ENCODE peak calls at places on chromosomes 3 and 15, in ten cellular contexts. One of them, this sample, is unnamed.

GRCh38 chr3:160660899-160661298 is 16.1 kb upstream of the ARL14 start:
- DNase-seq in activated naive CD4-positive, alpha-beta T cell: no peak
- DNase-seq in chondrocyte: no peak
- DNase-seq in MV-4-11: no peak
- DNase-seq in stimulated activated CD4-positive, alpha-beta T cell treated with anti-CD3 and anti-CD28 coated beads, Interleukin-2, amount 100 ng/mL, for 48 hours: no peak
- DNase-seq in mucosa of gallbladder: no peak
- DNase-seq in cardiac muscle cell: no peak
- DNase-seq in CD8-positive, alpha-beta memory T cell: no peak
- DNase-seq in stimulated activated CD8-positive, alpha-beta memory T cell treated with anti-CD3 and anti-CD28 coated beads, Interleukin-15, amount 100 ng/mL, for 48 hours: no peak
- DNase-seq in MM.1S: no peak
- DNase-seq in this sample: no peak

GRCh38 chr3:186214670-186215069 is 105.8 kb upstream of the ETV5 start:
- DNase-seq in stimulated activated CD4-positive, alpha-beta T cell treated with anti-CD3 and anti-CD28 coated beads, Interleukin-2, amount 100 ng/mL, for 48 hours: no peak
- DNase-seq in MV-4-11: no peak
- DNase-seq in mucosa of gallbladder: no peak
- DNase-seq in CD8-positive, alpha-beta memory T cell: no peak
- DNase-seq in stimulated activated CD8-positive, alpha-beta memory T cell treated with anti-CD3 and anti-CD28 coated beads, Interleukin-15, amount 100 ng/mL, for 48 hours: no peak
- DNase-seq in cardiac muscle cell: no peak
- DNase-seq in chondrocyte: no peak
- DNase-seq in MM.1S: no peak
- DNase-seq in activated naive CD4-positive, alpha-beta T cell: no peak
- DNase-seq in this sample: no peak

GRCh38 chr3:193572426-193572908 is 17.8 kb upstream of the ATP13A4 start:
- DNase-seq in activated naive CD4-positive, alpha-beta T cell: no peak
- DNase-seq in MM.1S: peak; percentile 78
- DNase-seq in CD8-positive, alpha-beta memory T cell: no peak
- DNase-seq in stimulated activated CD4-positive, alpha-beta T cell treated with anti-CD3 and anti-CD28 coated beads, Interleukin-2, amount 100 ng/mL, for 48 hours: peak; percentile 27
- DNase-seq in cardiac muscle cell: peak; percentile 82
- DNase-seq in chondrocyte: no peak
- DNase-seq in MV-4-11: peak; percentile 44
- DNase-seq in mucosa of gallbladder: peak; percentile 56
- DNase-seq in stimulated activated CD8-positive, alpha-beta memory T cell treated with anti-CD3 and anti-CD28 coated beads, Interleukin-15, amount 100 ng/mL, for 48 hours: no peak
- DNase-seq in this sample: no peak

GRCh38 chr3:33104803-33105202 is 7.9 kb upstream of the GLB1 start:
- DNase-seq in MV-4-11: no peak
- DNase-seq in chondrocyte: no peak
- DNase-seq in cardiac muscle cell: no peak
- DNase-seq in MM.1S: no peak
- DNase-seq in activated naive CD4-positive, alpha-beta T cell: no peak
- DNase-seq in stimulated activated CD8-positive, alpha-beta memory T cell treated with anti-CD3 and anti-CD28 coated beads, Interleukin-15, amount 100 ng/mL, for 48 hours: no peak
- DNase-seq in stimulated activated CD4-positive, alpha-beta T cell treated with anti-CD3 and anti-CD28 coated beads, Interleukin-2, amount 100 ng/mL, for 48 hours: no peak
- DNase-seq in mucosa of gallbladder: no peak
- DNase-seq in CD8-positive, alpha-beta memory T cell: no peak
- DNase-seq in this sample: no peak

GRCh38 chr15:93997071-93997658 is 234.2 kb upstream of the MCTP2 start:
- DNase-seq in activated naive CD4-positive, alpha-beta T cell: no peak
- DNase-seq in MV-4-11: no peak
- DNase-seq in stimulated activated CD4-positive, alpha-beta T cell treated with anti-CD3 and anti-CD28 coated beads, Interleukin-2, amount 100 ng/mL, for 48 hours: no peak
- DNase-seq in stimulated activated CD8-positive, alpha-beta memory T cell treated with anti-CD3 and anti-CD28 coated beads, Interleukin-15, amount 100 ng/mL, for 48 hours: no peak
- DNase-seq in chondrocyte: no peak
- DNase-seq in cardiac muscle cell: peak; percentile 34
- DNase-seq in mucosa of gallbladder: no peak
- DNase-seq in CD8-positive, alpha-beta memory T cell: no peak
- DNase-seq in MM.1S: no peak
- DNase-seq in this sample: no peak

GRCh38 chr3:157752952-157753351 is 249.7 kb upstream of the VEPH1 start:
- DNase-seq in cardiac muscle cell: no peak
- DNase-seq in CD8-positive, alpha-beta memory T cell: no peak
- DNase-seq in MV-4-11: no peak
- DNase-seq in MM.1S: no peak
- DNase-seq in activated naive CD4-positive, alpha-beta T cell: no peak
- DNase-seq in mucosa of gallbladder: no peak
- DNase-seq in stimulated activated CD4-positive, alpha-beta T cell treated with anti-CD3 and anti-CD28 coated beads, Interleukin-2, amount 100 ng/mL, for 48 hours: no peak
- DNase-seq in chondrocyte: no peak
- DNase-seq in stimulated activated CD8-positive, alpha-beta memory T cell treated with anti-CD3 and anti-CD28 coated beads, Interleukin-15, amount 100 ng/mL, for 48 hours: no peak
- DNase-seq in this sample: no peak

GRCh38 chr15:57153140-57153539 is 223.2 kb upstream of the CGNL1 start:
- DNase-seq in CD8-positive, alpha-beta memory T cell: no peak
- DNase-seq in chondrocyte: no peak
- DNase-seq in cardiac muscle cell: no peak
- DNase-seq in MM.1S: no peak
- DNase-seq in stimulated activated CD8-positive, alpha-beta memory T cell treated with anti-CD3 and anti-CD28 coated beads, Interleukin-15, amount 100 ng/mL, for 48 hours: no peak
- DNase-seq in activated naive CD4-positive, alpha-beta T cell: no peak
- DNase-seq in MV-4-11: peak; percentile 72
- DNase-seq in stimulated activated CD4-positive, alpha-beta T cell treated with anti-CD3 and anti-CD28 coated beads, Interleukin-2, amount 100 ng/mL, for 48 hours: no peak
- DNase-seq in mucosa of gallbladder: no peak
- DNase-seq in this sample: no peak

GRCh38 chr3:133699467-133699866 is 37.7 kb upstream of the TOPBP1 start:
- DNase-seq in stimulated activated CD8-positive, alpha-beta memory T cell treated with anti-CD3 and anti-CD28 coated beads, Interleukin-15, amount 100 ng/mL, for 48 hours: no peak
- DNase-seq in activated naive CD4-positive, alpha-beta T cell: no peak
- DNase-seq in chondrocyte: no peak
- DNase-seq in mucosa of gallbladder: no peak
- DNase-seq in MV-4-11: no peak
- DNase-seq in stimulated activated CD4-positive, alpha-beta T cell treated with anti-CD3 and anti-CD28 coated beads, Interleukin-2, amount 100 ng/mL, for 48 hours: no peak
- DNase-seq in MM.1S: no peak
- DNase-seq in CD8-positive, alpha-beta memory T cell: no peak
- DNase-seq in cardiac muscle cell: no peak
- DNase-seq in this sample: no peak

GRCh38 chr15:67026171-67026967 is 39.0 kb upstream of the SMAD3 start:
- DNase-seq in activated naive CD4-positive, alpha-beta T cell: no peak
- DNase-seq in MM.1S: no peak
- DNase-seq in stimulated activated CD4-positive, alpha-beta T cell treated with anti-CD3 and anti-CD28 coated beads, Interleukin-2, amount 100 ng/mL, for 48 hours: no peak
- DNase-seq in cardiac muscle cell: no peak
- DNase-seq in chondrocyte: no peak
- DNase-seq in CD8-positive, alpha-beta memory T cell: no peak
- DNase-seq in stimulated activated CD8-positive, alpha-beta memory T cell treated with anti-CD3 and anti-CD28 coated beads, Interleukin-15, amount 100 ng/mL, for 48 hours: no peak
- DNase-seq in MV-4-11: peak; percentile 63
- DNase-seq in mucosa of gallbladder: no peak
- DNase-seq in this sample: no peak

GRCh38 chr3:77370413-77370812 is 330.5 kb downstream of the ROBO2 start:
- DNase-seq in mucosa of gallbladder: no peak
- DNase-seq in activated naive CD4-positive, alpha-beta T cell: no peak
- DNase-seq in MM.1S: no peak
- DNase-seq in chondrocyte: no peak
- DNase-seq in MV-4-11: no peak
- DNase-seq in stimulated activated CD8-positive, alpha-beta memory T cell treated with anti-CD3 and anti-CD28 coated beads, Interleukin-15, amount 100 ng/mL, for 48 hours: no peak
- DNase-seq in stimulated activated CD4-positive, alpha-beta T cell treated with anti-CD3 and anti-CD28 coated beads, Interleukin-2, amount 100 ng/mL, for 48 hours: no peak
- DNase-seq in cardiac muscle cell: no peak
- DNase-seq in CD8-positive, alpha-beta memory T cell: no peak
- DNase-seq in this sample: no peak

GRCh38 chr3:68116580-68116979 is 462.2 kb upstream of the SUCLG2 start:
- DNase-seq in stimulated activated CD4-positive, alpha-beta T cell treated with anti-CD3 and anti-CD28 coated beads, Interleukin-2, amount 100 ng/mL, for 48 hours: no peak
- DNase-seq in MM.1S: no peak
- DNase-seq in activated naive CD4-positive, alpha-beta T cell: no peak
- DNase-seq in CD8-positive, alpha-beta memory T cell: no peak
- DNase-seq in cardiac muscle cell: no peak
- DNase-seq in chondrocyte: no peak
- DNase-seq in mucosa of gallbladder: no peak
- DNase-seq in stimulated activated CD8-positive, alpha-beta memory T cell treated with anti-CD3 and anti-CD28 coated beads, Interleukin-15, amount 100 ng/mL, for 48 hours: no peak
- DNase-seq in MV-4-11: no peak
- DNase-seq in this sample: no peak

GRCh38 chr3:61559108-61559731 is 2.2 kb upstream of the PTPRG start:
- DNase-seq in stimulated activated CD4-positive, alpha-beta T cell treated with anti-CD3 and anti-CD28 coated beads, Interleukin-2, amount 100 ng/mL, for 48 hours: no peak
- DNase-seq in MV-4-11: no peak
- DNase-seq in CD8-positive, alpha-beta memory T cell: no peak
- DNase-seq in cardiac muscle cell: no peak
- DNase-seq in mucosa of gallbladder: no peak
- DNase-seq in chondrocyte: no peak
- DNase-seq in MM.1S: no peak
- DNase-seq in activated naive CD4-positive, alpha-beta T cell: no peak
- DNase-seq in stimulated activated CD8-positive, alpha-beta memory T cell treated with anti-CD3 and anti-CD28 coated beads, Interleukin-15, amount 100 ng/mL, for 48 hours: no peak
- DNase-seq in this sample: no peak

GRCh38 chr3:9248232-9249191 is 934 bp downstream of the SRGAP3 start:
- DNase-seq in CD8-positive, alpha-beta memory T cell: no peak
- DNase-seq in activated naive CD4-positive, alpha-beta T cell: no peak
- DNase-seq in stimulated activated CD4-positive, alpha-beta T cell treated with anti-CD3 and anti-CD28 coated beads, Interleukin-2, amount 100 ng/mL, for 48 hours: no peak
- DNase-seq in cardiac muscle cell: no peak
- DNase-seq in MM.1S: no peak
- DNase-seq in chondrocyte: no peak
- DNase-seq in stimulated activated CD8-positive, alpha-beta memory T cell treated with anti-CD3 and anti-CD28 coated beads, Interleukin-15, amount 100 ng/mL, for 48 hours: no peak
- DNase-seq in mucosa of gallbladder: no peak
- DNase-seq in MV-4-11: no peak
- DNase-seq in this sample: no peak

GRCh38 chr3:69329897-69330296 is 56.0 kb downstream of the FRMD4B start:
- DNase-seq in chondrocyte: no peak
- DNase-seq in MV-4-11: no peak
- DNase-seq in mucosa of gallbladder: no peak
- DNase-seq in MM.1S: no peak
- DNase-seq in stimulated activated CD8-positive, alpha-beta memory T cell treated with anti-CD3 and anti-CD28 coated beads, Interleukin-15, amount 100 ng/mL, for 48 hours: no peak
- DNase-seq in CD8-positive, alpha-beta memory T cell: no peak
- DNase-seq in cardiac muscle cell: no peak
- DNase-seq in stimulated activated CD4-positive, alpha-beta T cell treated with anti-CD3 and anti-CD28 coated beads, Interleukin-2, amount 100 ng/mL, for 48 hours: no peak
- DNase-seq in activated naive CD4-positive, alpha-beta T cell: no peak
- DNase-seq in this sample: no peak

GRCh38 chr15:85137507-85138175 is 156.0 kb downstream of the PDE8A start:
- DNase-seq in chondrocyte: no peak
- DNase-seq in cardiac muscle cell: peak; percentile 42
- DNase-seq in CD8-positive, alpha-beta memory T cell: no peak
- DNase-seq in activated naive CD4-positive, alpha-beta T cell: no peak
- DNase-seq in MV-4-11: no peak
- DNase-seq in stimulated activated CD4-positive, alpha-beta T cell treated with anti-CD3 and anti-CD28 coated beads, Interleukin-2, amount 100 ng/mL, for 48 hours: no peak
- DNase-seq in mucosa of gallbladder: no peak
- DNase-seq in stimulated activated CD8-positive, alpha-beta memory T cell treated with anti-CD3 and anti-CD28 coated beads, Interleukin-15, amount 100 ng/mL, for 48 hours: no peak
- DNase-seq in MM.1S: no peak
- DNase-seq in this sample: no peak

GRCh38 chr3:171804618-171805389 is 5.5 kb downstream of the PLD1 start:
- DNase-seq in MV-4-11: no peak
- DNase-seq in MM.1S: no peak
- DNase-seq in stimulated activated CD4-positive, alpha-beta T cell treated with anti-CD3 and anti-CD28 coated beads, Interleukin-2, amount 100 ng/mL, for 48 hours: no peak
- DNase-seq in stimulated activated CD8-positive, alpha-beta memory T cell treated with anti-CD3 and anti-CD28 coated beads, Interleukin-15, amount 100 ng/mL, for 48 hours: no peak
- DNase-seq in CD8-positive, alpha-beta memory T cell: no peak
- DNase-seq in chondrocyte: no peak
- DNase-seq in activated naive CD4-positive, alpha-beta T cell: no peak
- DNase-seq in cardiac muscle cell: no peak
- DNase-seq in mucosa of gallbladder: no peak
- DNase-seq in this sample: no peak

GRCh38 chr15:62135532-62136134 is 29.5 kb downstream of the C2CD4B start:
- DNase-seq in CD8-positive, alpha-beta memory T cell: no peak
- DNase-seq in stimulated activated CD4-positive, alpha-beta T cell treated with anti-CD3 and anti-CD28 coated beads, Interleukin-2, amount 100 ng/mL, for 48 hours: no peak
- DNase-seq in chondrocyte: no peak
- DNase-seq in cardiac muscle cell: no peak
- DNase-seq in MM.1S: no peak
- DNase-seq in MV-4-11: no peak
- DNase-seq in stimulated activated CD8-positive, alpha-beta memory T cell treated with anti-CD3 and anti-CD28 coated beads, Interleukin-15, amount 100 ng/mL, for 48 hours: no peak
- DNase-seq in activated naive CD4-positive, alpha-beta T cell: no peak
- DNase-seq in mucosa of gallbladder: no peak
- DNase-seq in this sample: no peak

GRCh38 chr3:13812039-13812438 is 67.8 kb downstream of the WNT7A start:
- DNase-seq in stimulated activated CD8-positive, alpha-beta memory T cell treated with anti-CD3 and anti-CD28 coated beads, Interleukin-15, amount 100 ng/mL, for 48 hours: no peak
- DNase-seq in MV-4-11: no peak
- DNase-seq in chondrocyte: no peak
- DNase-seq in mucosa of gallbladder: no peak
- DNase-seq in CD8-positive, alpha-beta memory T cell: no peak
- DNase-seq in stimulated activated CD4-positive, alpha-beta T cell treated with anti-CD3 and anti-CD28 coated beads, Interleukin-2, amount 100 ng/mL, for 48 hours: no peak
- DNase-seq in activated naive CD4-positive, alpha-beta T cell: no peak
- DNase-seq in MM.1S: no peak
- DNase-seq in cardiac muscle cell: no peak
- DNase-seq in this sample: no peak

GRCh38 chr15:41429003-41429890 is 12.4 kb downstream of the RTF1 start:
- DNase-seq in MM.1S: peak; percentile 86
- DNase-seq in activated naive CD4-positive, alpha-beta T cell: no peak
- DNase-seq in stimulated activated CD4-positive, alpha-beta T cell treated with anti-CD3 and anti-CD28 coated beads, Interleukin-2, amount 100 ng/mL, for 48 hours: no peak
- DNase-seq in stimulated activated CD8-positive, alpha-beta memory T cell treated with anti-CD3 and anti-CD28 coated beads, Interleukin-15, amount 100 ng/mL, for 48 hours: no peak
- DNase-seq in chondrocyte: peak; percentile 13
- DNase-seq in cardiac muscle cell: no peak
- DNase-seq in CD8-positive, alpha-beta memory T cell: no peak
- DNase-seq in mucosa of gallbladder: no peak
- DNase-seq in MV-4-11: peak; percentile 35
- DNase-seq in this sample: no peak

GRCh38 chr3:177361042-177361938 is 164.0 kb upstream of the TBL1XR1 start:
- DNase-seq in CD8-positive, alpha-beta memory T cell: no peak
- DNase-seq in stimulated activated CD8-positive, alpha-beta memory T cell treated with anti-CD3 and anti-CD28 coated beads, Interleukin-15, amount 100 ng/mL, for 48 hours: no peak
- DNase-seq in cardiac muscle cell: no peak
- DNase-seq in MV-4-11: peak; percentile 87
- DNase-seq in stimulated activated CD4-positive, alpha-beta T cell treated with anti-CD3 and anti-CD28 coated beads, Interleukin-2, amount 100 ng/mL, for 48 hours: no peak
- DNase-seq in MM.1S: peak; percentile 9
- DNase-seq in activated naive CD4-positive, alpha-beta T cell: no peak
- DNase-seq in chondrocyte: no peak
- DNase-seq in mucosa of gallbladder: no peak
- DNase-seq in this sample: no peak

GRCh38 chr3:194098036-194098871 is 37.7 kb upstream of the HES1 start:
- DNase-seq in stimulated activated CD4-positive, alpha-beta T cell treated with anti-CD3 and anti-CD28 coated beads, Interleukin-2, amount 100 ng/mL, for 48 hours: no peak
- DNase-seq in stimulated activated CD8-positive, alpha-beta memory T cell treated with anti-CD3 and anti-CD28 coated beads, Interleukin-15, amount 100 ng/mL, for 48 hours: no peak
- DNase-seq in cardiac muscle cell: no peak
- DNase-seq in CD8-positive, alpha-beta memory T cell: no peak
- DNase-seq in chondrocyte: no peak
- DNase-seq in activated naive CD4-positive, alpha-beta T cell: no peak
- DNase-seq in MV-4-11: peak; percentile 60
- DNase-seq in MM.1S: peak; percentile 50
- DNase-seq in mucosa of gallbladder: no peak
- DNase-seq in this sample: no peak

GRCh38 chr15:71282086-71282485 is 166.8 kb downstream of the THSD4 start:
- DNase-seq in CD8-positive, alpha-beta memory T cell: no peak
- DNase-seq in chondrocyte: no peak
- DNase-seq in MV-4-11: no peak
- DNase-seq in stimulated activated CD8-positive, alpha-beta memory T cell treated with anti-CD3 and anti-CD28 coated beads, Interleukin-15, amount 100 ng/mL, for 48 hours: no peak
- DNase-seq in activated naive CD4-positive, alpha-beta T cell: no peak
- DNase-seq in mucosa of gallbladder: no peak
- DNase-seq in MM.1S: no peak
- DNase-seq in cardiac muscle cell: no peak
- DNase-seq in stimulated activated CD4-positive, alpha-beta T cell treated with anti-CD3 and anti-CD28 coated beads, Interleukin-2, amount 100 ng/mL, for 48 hours: no peak
- DNase-seq in this sample: no peak

GRCh38 chr3:29270752-29271151 is 10.1 kb upstream of the RBMS3 start:
- DNase-seq in chondrocyte: no peak
- DNase-seq in MM.1S: no peak
- DNase-seq in stimulated activated CD4-positive, alpha-beta T cell treated with anti-CD3 and anti-CD28 coated beads, Interleukin-2, amount 100 ng/mL, for 48 hours: no peak
- DNase-seq in stimulated activated CD8-positive, alpha-beta memory T cell treated with anti-CD3 and anti-CD28 coated beads, Interleukin-15, amount 100 ng/mL, for 48 hours: no peak
- DNase-seq in mucosa of gallbladder: no peak
- DNase-seq in cardiac muscle cell: no peak
- DNase-seq in CD8-positive, alpha-beta memory T cell: no peak
- DNase-seq in MV-4-11: no peak
- DNase-seq in activated naive CD4-positive, alpha-beta T cell: no peak
- DNase-seq in this sample: no peak

GRCh38 chr3:56796202-56796601 is 5.5 kb downstream of the ARHGEF3 start:
- DNase-seq in MV-4-11: no peak
- DNase-seq in activated naive CD4-positive, alpha-beta T cell: no peak
- DNase-seq in stimulated activated CD4-positive, alpha-beta T cell treated with anti-CD3 and anti-CD28 coated beads, Interleukin-2, amount 100 ng/mL, for 48 hours: no peak
- DNase-seq in mucosa of gallbladder: no peak
- DNase-seq in chondrocyte: no peak
- DNase-seq in cardiac muscle cell: no peak
- DNase-seq in stimulated activated CD8-positive, alpha-beta memory T cell treated with anti-CD3 and anti-CD28 coated beads, Interleukin-15, amount 100 ng/mL, for 48 hours: no peak
- DNase-seq in MM.1S: no peak
- DNase-seq in CD8-positive, alpha-beta memory T cell: no peak
- DNase-seq in this sample: no peak

GRCh38 chr3:185175370-185175987 is 22.6 kb upstream of the C3orf70 start:
- DNase-seq in MV-4-11: peak; percentile 79
- DNase-seq in stimulated activated CD8-positive, alpha-beta memory T cell treated with anti-CD3 and anti-CD28 coated beads, Interleukin-15, amount 100 ng/mL, for 48 hours: no peak
- DNase-seq in activated naive CD4-positive, alpha-beta T cell: no peak
- DNase-seq in CD8-positive, alpha-beta memory T cell: no peak
- DNase-seq in stimulated activated CD4-positive, alpha-beta T cell treated with anti-CD3 and anti-CD28 coated beads, Interleukin-2, amount 100 ng/mL, for 48 hours: no peak
- DNase-seq in mucosa of gallbladder: peak; percentile 42
- DNase-seq in MM.1S: peak; percentile 72
- DNase-seq in cardiac muscle cell: peak; percentile 60
- DNase-seq in chondrocyte: no peak
- DNase-seq in this sample: peak; percentile 78

GRCh38 chr15:61916104-61916503 is 144.1 kb downstream of the VPS13C start:
- DNase-seq in stimulated activated CD8-positive, alpha-beta memory T cell treated with anti-CD3 and anti-CD28 coated beads, Interleukin-15, amount 100 ng/mL, for 48 hours: no peak
- DNase-seq in MM.1S: no peak
- DNase-seq in cardiac muscle cell: peak; percentile 12
- DNase-seq in mucosa of gallbladder: no peak
- DNase-seq in chondrocyte: no peak
- DNase-seq in CD8-positive, alpha-beta memory T cell: no peak
- DNase-seq in stimulated activated CD4-positive, alpha-beta T cell treated with anti-CD3 and anti-CD28 coated beads, Interleukin-2, amount 100 ng/mL, for 48 hours: no peak
- DNase-seq in activated naive CD4-positive, alpha-beta T cell: no peak
- DNase-seq in MV-4-11: no peak
- DNase-seq in this sample: no peak

GRCh38 chr3:167051421-167051820 is 328.7 kb downstream of the ZBBX start:
- DNase-seq in cardiac muscle cell: no peak
- DNase-seq in activated naive CD4-positive, alpha-beta T cell: no peak
- DNase-seq in mucosa of gallbladder: no peak
- DNase-seq in chondrocyte: no peak
- DNase-seq in MV-4-11: no peak
- DNase-seq in CD8-positive, alpha-beta memory T cell: no peak
- DNase-seq in stimulated activated CD8-positive, alpha-beta memory T cell treated with anti-CD3 and anti-CD28 coated beads, Interleukin-15, amount 100 ng/mL, for 48 hours: no peak
- DNase-seq in MM.1S: no peak
- DNase-seq in stimulated activated CD4-positive, alpha-beta T cell treated with anti-CD3 and anti-CD28 coated beads, Interleukin-2, amount 100 ng/mL, for 48 hours: no peak
- DNase-seq in this sample: no peak